ENCODE peak calls at places on chromosomes 2 and 18, in four cellular contexts. V is CD8-positive, alpha-beta memory T cell; Z is right lobe of liver; U is psoas muscle. Q is an unnamed sample. For H3K4me1, the result is how much of the 10 kb centered on the place peaks cover.

GRCh38 chr2:18514838-18515461 is 45.5 kb downstream of the RDH14 start:
- DNase-seq in V (no peak), Z (no peak), U (no peak), Q (no peak)

GRCh38 chr2:185608799-185609198 is 129.8 kb upstream of the FSIP2 start:
- DNase-seq in V (no peak), Z (no peak), U (no peak), Q (no peak)

GRCh38 chr2:219041252-219041651 is at the start of gene CFAP65:
- DNase-seq in V (no peak), Z (no peak), U (no peak), Q (no peak)

GRCh38 chr2:229601936-229602335 is 112.4 kb downstream of the DNER start:
- DNase-seq in V (no peak), Z (no peak), U (no peak), Q (no peak)

GRCh38 chr2:196249860-196250259 is 78.5 kb upstream of the STK17B start:
- DNase-seq in V (no peak), Z (no peak), U (no peak), Q (no peak)

GRCh38 chr2:144668493-144669110 is 148.7 kb upstream of the ZEB2 start:
- DNase-seq in V (no peak), Z (no peak), U (no peak), Q (no peak)

GRCh38 chr2:44342854-44343253 is 18.4 kb downstream of the PREPL start:
- DNase-seq in V (no peak), Z (no peak), U (no peak), Q (no peak)

GRCh38 chr2:173002751-173003541 is 72.7 kb upstream of the MAP3K20 start:
- DNase-seq in V (no peak), Z (no peak), U (no peak), Q (no peak)

GRCh38 chr2:8872821-8873432 is 35.5 kb upstream of the KIDINS220 start:
- DNase-seq in V (no peak), Z (no peak), U (no peak), Q (no peak)

GRCh38 chr2:215941726-215942125 is 71.6 kb downstream of the MREG start:
- DNase-seq in V (no peak), Z (no peak), U (no peak), Q (no peak)

GRCh38 chr2:225042800-225043167 is 516 bp upstream of the DOCK10 start:
- DNase-seq in V (no peak), Z (no peak), U (no peak), Q (no peak)
- H3K4me3 ChIP-seq in V (peak), Z (peak), U (peak), Q (peak)

GRCh38 chr18:13582283-13582682 is 144.1 kb downstream of the FAM210A start:
- DNase-seq in V (no peak), Z (no peak), U (no peak), Q (no peak)

GRCh38 chr18:13585379-13586153 is 140.8 kb downstream of the FAM210A start:
- DNase-seq in V (no peak), Z (no peak), U (no peak), Q (no peak)

GRCh38 chr18:13587001-13587400 is 139.4 kb downstream of the FAM210A start:
- DNase-seq in V (no peak), Z (no peak), U (no peak), Q (no peak)

GRCh38 chr18:13583567-13584245 is 142.7 kb downstream of the FAM210A start:
- DNase-seq in V (no peak), Z (no peak), U (no peak), Q (no peak)

DNA sequence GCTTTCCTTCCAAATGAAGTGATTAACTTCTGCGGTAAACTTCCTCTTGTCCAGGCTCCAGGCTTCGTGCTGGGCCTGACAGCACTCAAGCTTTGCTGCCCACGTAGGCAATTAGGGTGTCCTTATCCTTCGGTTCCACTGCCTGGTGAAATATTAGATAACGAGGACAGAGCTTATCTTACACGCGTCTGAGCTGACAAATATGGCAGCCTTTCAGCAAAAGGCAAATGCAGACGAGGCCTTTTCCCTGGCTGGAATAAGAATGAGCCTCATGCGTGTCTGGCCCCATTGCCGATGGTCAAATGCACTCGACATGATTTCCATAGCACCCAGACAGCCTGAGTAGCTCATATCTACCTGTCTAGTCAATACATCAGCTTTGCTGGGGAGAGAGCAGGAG is 141.5 kb downstream of the FAM210A start:
- DNase-seq in V (no peak), Z (no peak), U (no peak), Q (no peak)
- H3K4me1 ChIP-seq in V (under half), Z (under half), U (under half), Q (under half)

GRCh38 chr2:96241227-96241626 is 24.6 kb downstream of the TMEM127 start:
- DNase-seq in V (no peak), Z (no peak), U (no peak), Q (no peak)
- H3K27ac ChIP-seq in V (no peak), Z (peak), U (peak), Q (no peak)

GRCh38 chr2:39216495-39217191 is 27.1 kb downstream of the CDKL4 start:
- DNase-seq in V (peak), Z (no peak), U (no peak), Q (no peak)
- H3K4me3 ChIP-seq in V (peak), Z (no peak), U (no peak), Q (no peak)

DNA sequence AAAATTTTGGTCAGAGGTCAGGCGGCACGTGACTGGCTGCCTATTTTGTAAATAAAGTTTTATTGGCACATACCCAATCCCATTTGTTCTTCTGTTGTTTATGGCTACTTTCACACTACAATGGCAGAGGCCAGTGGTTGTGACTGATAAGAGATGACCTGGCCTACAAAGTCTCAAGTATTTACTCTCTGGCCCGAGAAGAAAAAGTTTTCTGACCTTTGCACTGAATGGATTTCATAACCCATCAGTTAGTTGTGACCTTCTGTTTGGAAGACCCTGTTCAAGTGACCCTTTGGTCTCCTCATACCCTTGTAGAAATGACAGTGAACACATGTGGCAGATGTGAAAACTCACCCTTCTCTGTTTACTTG is 121.4 kb upstream of the MGAT5 start:
- DNase-seq in V (no peak), Z (no peak), U (no peak), Q (no peak)
- H3K4me1 ChIP-seq in V (under half), Z (under half), U (under half), Q (under half)

GRCh38 chr2:20593072-20594034 is 57.5 kb downstream of the HS1BP3 start:
- DNase-seq in V (no peak), Z (peak), U (peak), Q (no peak)
- H3K27ac ChIP-seq in V (peak), Z (peak), U (no peak), Q (no peak)

DNA sequence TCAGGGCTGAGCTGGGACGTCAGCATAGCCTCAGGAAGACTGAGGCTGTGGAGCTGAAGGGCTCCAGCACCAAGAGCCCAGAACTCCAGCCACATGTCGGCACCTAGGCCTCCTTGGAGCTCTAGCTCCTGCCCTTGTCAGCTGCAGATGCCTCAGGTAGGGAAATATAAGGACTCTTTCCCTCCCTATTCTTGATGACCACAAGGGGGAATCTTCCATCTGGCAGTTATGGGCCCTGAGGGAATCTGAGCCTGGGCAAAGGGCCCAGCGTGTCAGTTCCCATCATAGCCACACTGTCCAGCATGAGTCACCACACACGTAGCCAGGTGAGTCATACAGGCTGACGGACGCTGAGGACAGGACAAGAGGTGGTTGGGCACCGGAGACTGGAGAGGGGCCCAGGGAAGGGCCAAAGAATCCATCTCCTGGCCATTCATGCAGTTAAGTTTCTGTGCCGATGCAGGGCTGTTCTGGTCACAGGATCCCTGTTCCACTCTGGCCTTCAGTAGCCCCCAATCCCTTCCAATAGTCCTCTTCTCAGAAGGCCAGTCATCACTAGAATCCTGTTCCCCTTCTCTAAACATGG is 1.8 kb downstream of the MPV17 start:
- DNase-seq in V (no peak), Z (peak), U (peak), Q (no peak)
- H3K4me3 ChIP-seq in V (no peak), Z (no peak), U (peak), Q (no peak)